ENCODE peak calls at places on chromosomes 6 and 20, in eight cellular contexts. Z is mammary epithelial cell, T is fibroblast of mammary gland, B is left lung, L is stomach, A is OCI-LY7, P is breast epithelium, Y is mucosa of descending colon. V is an unnamed sample.

GRCh38 chr6:121826156-121826810 is 390.8 kb downstream of the GJA1 start:
- DNase-seq in Z (peak; percentile 97), T (peak; percentile 96), B (no peak), L (no peak), A (no peak), P (no peak), Y (no peak), V (peak; percentile 80)

GRCh38 chr6:167993169-167993568 is 4.3 kb upstream of the KIF25 start:
- DNase-seq in Z (no peak), T (no peak), B (no peak), L (no peak), A (no peak), P (no peak), Y (no peak), V (peak; percentile 34)

GRCh38 chr20:62595491-62595890 is 46.8 kb upstream of the SLCO4A1 start:
- DNase-seq in Z (peak; percentile 39), T (peak; percentile 72), B (peak; percentile 87), L (peak; percentile 67), A (no peak), P (peak; percentile 53), Y (peak; percentile 62), V (peak; percentile 54)

GRCh38 chr6:121873595-121873994 is 438.1 kb downstream of the GJA1 start:
- DNase-seq in Z (no peak), T (no peak), B (no peak), L (no peak), A (no peak), P (no peak), Y (no peak), V (no peak)

GRCh38 chr6:44915111-44915510 is 413.0 kb upstream of the RUNX2 start:
- DNase-seq in Z (no peak), T (no peak), B (no peak), L (no peak), A (no peak), P (no peak), Y (no peak), V (no peak)

GRCh38 chr6:159174263-159174974 is 5.2 kb downstream of the FNDC1 start:
- DNase-seq in Z (peak; percentile 46), T (peak; percentile 62), B (peak; percentile 90), L (peak; percentile 75), A (peak; percentile 87), P (peak; percentile 55), Y (peak; percentile 73), V (peak; percentile 84)

GRCh38 chr6:163370807-163371206 is 43.7 kb upstream of the QKI start:
- DNase-seq in Z (no peak), T (no peak), B (no peak), L (no peak), A (no peak), P (no peak), Y (no peak), V (no peak)

GRCh38 chr20:41222299-41222698 is 85.0 kb downstream of the PLCG1 start:
- DNase-seq in Z (no peak), T (no peak), B (no peak), L (no peak), A (no peak), P (no peak), Y (no peak), V (no peak)

GRCh38 chr6:33958208-33958862 is 154.5 kb upstream of the MLN start:
- DNase-seq in Z (no peak), T (peak; percentile 4), B (no peak), L (no peak), A (peak; percentile 45), P (no peak), Y (peak; percentile 49), V (no peak)

GRCh38 chr6:64257586-64257985 is 622.0 kb downstream of the PHF3 start:
- DNase-seq in Z (no peak), T (no peak), B (no peak), L (no peak), A (no peak), P (no peak), Y (no peak), V (no peak)

GRCh38 chr6:33642897-33643296 is 21.8 kb downstream of the ITPR3 start:
- DNase-seq in Z (no peak), T (no peak), B (peak; percentile 54), L (no peak), A (no peak), P (no peak), Y (no peak), V (no peak)

GRCh38 chr6:44059359-44060342 is 67.6 kb downstream of the MRPL14 start:
- DNase-seq in Z (peak; percentile 94), T (peak; percentile 90), B (no peak), L (peak; percentile 54), A (no peak), P (no peak), Y (no peak), V (peak; percentile 97)

GRCh38 chr6:126716012-126716411 is 376.1 kb downstream of the CENPW start:
- DNase-seq in Z (no peak), T (peak; percentile 28), B (no peak), L (no peak), A (no peak), P (no peak), Y (no peak), V (no peak)

GRCh38 chr6:28490191-28490890 is 25.3 kb downstream of the GPX6 start:
- DNase-seq in Z (no peak), T (no peak), B (no peak), L (no peak), A (no peak), P (no peak), Y (no peak), V (no peak)

GRCh38 chr6:34536251-34536958 is 19.7 kb downstream of the SPDEF start:
- DNase-seq in Z (no peak), T (no peak), B (no peak), L (peak; percentile 90), A (no peak), P (peak; percentile 91), Y (peak; percentile 69), V (no peak)

GRCh38 chr20:11457476-11457875 is 460.2 kb upstream of the BTBD3 start:
- DNase-seq in Z (peak; percentile 65), T (no peak), B (no peak), L (no peak), A (no peak), P (no peak), Y (no peak), V (peak; percentile 12)

GRCh38 chr20:63846128-63846771 is 15.0 kb upstream of the ABHD16B start:
- DNase-seq in Z (no peak), T (no peak), B (no peak), L (no peak), A (no peak), P (no peak), Y (no peak), V (peak; percentile 68)

GRCh38 chr20:22525069-22525820 is 59.1 kb downstream of the FOXA2 start:
- DNase-seq in Z (no peak), T (no peak), B (no peak), L (no peak), A (no peak), P (no peak), Y (no peak), V (no peak)

DNA sequence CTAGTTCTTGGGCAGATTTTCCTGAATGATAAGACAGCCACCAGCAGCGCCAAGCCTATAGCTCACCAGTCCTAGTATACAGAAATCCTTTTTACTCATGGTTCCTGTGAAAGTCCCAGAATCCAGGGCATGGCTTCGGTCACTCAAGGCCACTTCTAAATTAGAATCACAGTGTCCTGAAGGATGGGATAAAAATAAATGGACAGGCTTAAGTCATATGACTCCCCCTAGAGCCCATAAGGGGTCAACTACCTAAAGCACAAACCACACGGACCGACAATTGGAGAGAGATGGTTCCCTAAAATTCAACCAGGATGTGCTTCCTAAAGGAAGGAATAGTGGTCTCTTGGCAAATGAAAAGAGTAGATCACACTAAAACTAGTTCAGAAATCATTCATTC is 404.1 kb upstream of the PLCB4 start:
- DNase-seq in Z (no peak), T (no peak), B (no peak), L (no peak), A (peak; percentile 6), P (no peak), Y (no peak), V (no peak)
- TF ChIP-seq CTCF in Z (no peak), T (no peak), B (no peak), L (no peak), A (peak; percentile 65), P (no peak), Y (no peak), V (no peak)

GRCh38 chr6:114419175-114419574 is 76.4 kb upstream of the HS3ST5 start:
- DNase-seq in Z (no peak), T (no peak), B (no peak), L (no peak), A (no peak), P (no peak), Y (no peak), V (no peak)

GRCh38 chr6:114418304-114418972 is 75.6 kb upstream of the HS3ST5 start:
- DNase-seq in Z (no peak), T (no peak), B (no peak), L (no peak), A (no peak), P (no peak), Y (no peak), V (no peak)

DNA sequence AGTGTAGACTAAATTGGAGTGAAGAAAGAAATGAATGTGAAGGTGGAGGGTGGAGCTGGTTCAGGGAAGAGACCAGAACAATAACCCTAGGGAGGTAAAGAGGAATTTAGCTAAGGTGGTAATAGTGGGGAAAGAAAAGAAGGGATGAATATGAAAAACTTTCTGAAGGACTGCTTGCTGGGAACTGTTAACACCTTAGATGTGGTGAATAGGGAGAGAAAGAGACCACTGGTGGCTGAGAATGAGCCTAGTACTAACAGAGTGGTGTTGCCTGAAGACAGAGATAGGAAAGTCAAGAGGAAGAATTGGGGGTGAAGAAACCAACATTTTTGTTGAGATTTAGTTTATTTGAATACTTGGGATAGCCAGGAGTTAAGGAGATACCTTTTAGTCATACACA is 78.4 kb upstream of the HS3ST5 start:
- DNase-seq in Z (no peak), T (no peak), B (no peak), L (no peak), A (no peak), P (no peak), Y (no peak), V (no peak)
- H3K4me3 ChIP-seq in Z (no peak overlapping the region), T (no peak overlapping the region), B (no peak overlapping the region), L (no peak overlapping the region), A (no peak overlapping the region), P (no peak overlapping the region), Y (no peak overlapping the region), V (no peak overlapping the region)

GRCh38 chr20:25314497-25315417 is 66.9 kb downstream of the PYGB start:
- DNase-seq in Z (no peak), T (no peak), B (peak; percentile 62), L (peak; percentile 11), A (no peak), P (no peak), Y (no peak), V (no peak)
- TF ChIP-seq CTCF in Z (no peak), T (no peak), B (no peak), L (no peak), A (no peak), P (no peak), Y (no peak), V (no peak)

DNA sequence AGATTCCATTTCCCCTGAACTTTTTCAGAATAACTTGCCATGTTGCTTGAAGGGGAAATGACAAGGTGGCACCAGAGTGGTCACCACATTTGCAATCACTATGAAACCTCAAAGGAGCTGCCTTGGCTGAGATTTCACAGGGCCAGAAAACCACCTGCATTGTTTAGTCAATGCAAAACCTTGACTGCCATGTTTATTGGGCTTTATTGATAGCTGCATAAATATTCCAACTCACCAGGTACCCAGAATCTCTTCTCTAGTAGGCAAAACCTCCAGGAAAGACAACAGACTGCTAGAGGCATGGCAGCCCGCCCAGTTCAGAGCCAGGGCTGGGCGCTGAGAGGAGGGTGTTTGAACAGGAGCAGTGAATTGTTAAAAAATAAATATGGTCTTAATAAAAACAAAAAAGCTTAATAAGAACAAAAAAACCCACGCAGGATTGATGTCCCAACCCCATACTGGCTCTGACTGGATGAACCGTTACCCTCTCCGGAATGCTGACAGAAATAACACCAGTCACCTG is 375.6 kb downstream of the ZFAND3 start:
- DNase-seq in Z (no peak), T (no peak), B (no peak), L (peak; percentile 44), A (no peak), P (no peak), Y (no peak), V (no peak)
- H3K4me3 ChIP-seq in Z (no peak overlapping the region), T (no peak overlapping the region), B (no peak overlapping the region), L (no peak overlapping the region), A (no peak overlapping the region), P (no peak overlapping the region), Y (no peak overlapping the region), V (no peak overlapping the region)